ENCODE peak calls at places on chromosomes 2 and 18, in nine cellular contexts. M is NCI-H1436, H is occipital lobe, I is T-helper 2 cell, V is choroid plexus epithelial cell, P is activated T-cell treated with anti-CD3 and anti-CD28 coated beads for 1 hour, C is A549, S is retina, Q is G401. N is an unnamed sample.

GRCh38 chr18:47931707-47932103 is 1.2 kb upstream of the SMAD2 start:
- DNase-seq in S (no peak), H (no peak), V (peak; percentile 42), Q (no peak), I (peak; percentile 22), C (peak; percentile 76), P (no peak), M (peak; percentile 60), N (peak; percentile 31)

GRCh38 chr2:96727431-96727830 is 12.4 kb downstream of the LMAN2L start:
- DNase-seq in C (peak; percentile 17), Q (no peak), P (no peak), I (no peak), H (no peak), S (no peak), M (no peak), V (peak; percentile 87), N (no peak)

GRCh38 chr2:38155-38554 is 8.2 kb downstream of the FAM110C start:
- DNase-seq in P (no peak), V (no peak), H (no peak), Q (no peak), M (no peak), I (no peak), C (peak; percentile 46), S (no peak), N (peak; percentile 60)

GRCh38 chr2:31227110-31227509 is 6.8 kb upstream of the EHD3 start:
- DNase-seq in V (no peak), C (no peak), S (no peak), M (no peak), Q (no peak), P (no peak), I (no peak), H (no peak), N (no peak)

GRCh38 chr2:199366406-199366805 is 91.3 kb downstream of the SATB2 start:
- DNase-seq in C (peak; percentile 10), V (peak; percentile 3), S (no peak), H (no peak), M (no peak), P (no peak), I (no peak), Q (no peak), N (no peak)

GRCh38 chr2:239813261-239814135 is 211.6 kb downstream of the NDUFA10 start:
- DNase-seq in H (no peak), M (no peak), I (no peak), P (no peak), C (no peak), Q (no peak), S (no peak), V (no peak), N (no peak)

GRCh38 chr2:213818436-213818835 is 534.2 kb downstream of the SPAG16 start:
- DNase-seq in P (no peak), I (no peak), M (no peak), H (no peak), C (no peak), S (no peak), Q (no peak), V (peak; percentile 7), N (no peak)

GRCh38 chr2:187264612-187265011 is 183.4 kb downstream of the CALCRL start:
- DNase-seq in M (no peak), P (no peak), I (no peak), C (no peak), Q (no peak), H (no peak), V (no peak), S (no peak), N (no peak)

GRCh38 chr2:36214682-36215081 is 140.9 kb upstream of the CRIM1 start:
- DNase-seq in I (no peak), M (no peak), H (no peak), Q (no peak), V (peak; percentile 10), S (no peak), C (no peak), P (no peak), N (no peak)